ENCODE peak calls at places on chromosomes 16 and 17, in nine cellular contexts. One of them, this sample, is unnamed.
A peak's percentile ranks its signal among the peaks of the same experiment; 100 is the strongest.

GRCh38 chr17:21066394-21066793 is 23.6 kb upstream of the USP22 start:
- DNase-seq in small intestine: no peak
- DNase-seq in AG04450: no peak
- DNase-seq in Karpas-422: no peak
- DNase-seq in left ventricle myocardium inferior: no peak
- DNase-seq in BJ: no peak
- DNase-seq in lower leg skin: no peak
- DNase-seq in cardiac fibroblast: no peak
- DNase-seq in right atrium auricular region: no peak
- DNase-seq in this sample: no peak

GRCh38 chr16:3143598-3144330 is 8.9 kb downstream of the ZNF213 start:
- DNase-seq in small intestine: peak; percentile 91
- DNase-seq in AG04450: no peak
- DNase-seq in Karpas-422: no peak
- DNase-seq in left ventricle myocardium inferior: peak; percentile 68
- DNase-seq in BJ: no peak
- DNase-seq in lower leg skin: no peak
- DNase-seq in cardiac fibroblast: no peak
- DNase-seq in right atrium auricular region: no peak
- DNase-seq in this sample: peak; percentile 81

GRCh38 chr17:79100405-79100804 is 25.8 kb downstream of the ENGASE start:
- DNase-seq in small intestine: no peak
- DNase-seq in AG04450: no peak
- DNase-seq in Karpas-422: no peak
- DNase-seq in left ventricle myocardium inferior: no peak
- DNase-seq in BJ: no peak
- DNase-seq in lower leg skin: no peak
- DNase-seq in cardiac fibroblast: no peak
- DNase-seq in right atrium auricular region: no peak
- DNase-seq in this sample: no peak

GRCh38 chr17:65122836-65123756 is 14.1 kb upstream of the RGS9 start:
- DNase-seq in small intestine: peak; percentile 86
- DNase-seq in AG04450: peak; percentile 76
- DNase-seq in Karpas-422: peak; percentile 96
- DNase-seq in left ventricle myocardium inferior: peak; percentile 82
- DNase-seq in BJ: peak; percentile 33
- DNase-seq in lower leg skin: peak; percentile 96
- DNase-seq in cardiac fibroblast: peak; percentile 93
- DNase-seq in right atrium auricular region: peak; percentile 85
- DNase-seq in this sample: peak; percentile 84

GRCh38 chr17:45425125-45425983 is 7.3 kb downstream of the ARHGAP27 start:
- DNase-seq in small intestine: peak; percentile 99
- DNase-seq in AG04450: peak; percentile 50
- DNase-seq in Karpas-422: peak; percentile 55
- DNase-seq in left ventricle myocardium inferior: peak; percentile 61
- DNase-seq in BJ: no peak
- DNase-seq in lower leg skin: no peak
- DNase-seq in cardiac fibroblast: peak; percentile 62
- DNase-seq in right atrium auricular region: no peak
- DNase-seq in this sample: no peak

GRCh38 chr17:43367588-43368242 is 31.1 kb upstream of the ARL4D start:
- DNase-seq in small intestine: no peak
- DNase-seq in AG04450: peak; percentile 97
- DNase-seq in Karpas-422: peak; percentile 91
- DNase-seq in left ventricle myocardium inferior: no peak
- DNase-seq in BJ: peak; percentile 51
- DNase-seq in lower leg skin: no peak
- DNase-seq in cardiac fibroblast: peak; percentile 94
- DNase-seq in right atrium auricular region: no peak
- DNase-seq in this sample: no peak

GRCh38 chr16:15533386-15533785 is 99.0 kb downstream of the BMERB1 start:
- DNase-seq in small intestine: no peak
- DNase-seq in AG04450: no peak
- DNase-seq in Karpas-422: no peak
- DNase-seq in left ventricle myocardium inferior: no peak
- DNase-seq in BJ: no peak
- DNase-seq in lower leg skin: no peak
- DNase-seq in cardiac fibroblast: no peak
- DNase-seq in right atrium auricular region: no peak
- DNase-seq in this sample: no peak

GRCh38 chr17:1515640-1516402 is 591 bp downstream of the INPP5K start:
- DNase-seq in small intestine: peak; percentile 90
- DNase-seq in AG04450: peak; percentile 81
- DNase-seq in Karpas-422: peak; percentile 81
- DNase-seq in left ventricle myocardium inferior: no peak
- DNase-seq in BJ: peak; percentile 57
- DNase-seq in lower leg skin: no peak
- DNase-seq in cardiac fibroblast: peak; percentile 93
- DNase-seq in right atrium auricular region: peak; percentile 81
- DNase-seq in this sample: no peak

GRCh38 chr16:27179500-27180072 is 23.7 kb upstream of the KDM8 start:
- DNase-seq in small intestine: peak; percentile 85
- DNase-seq in AG04450: no peak
- DNase-seq in Karpas-422: peak; percentile 94
- DNase-seq in left ventricle myocardium inferior: peak; percentile 89
- DNase-seq in BJ: no peak
- DNase-seq in lower leg skin: peak; percentile 97
- DNase-seq in cardiac fibroblast: peak; percentile 82
- DNase-seq in right atrium auricular region: peak; percentile 92
- DNase-seq in this sample: peak; percentile 96

GRCh38 chr16:64808474-64808873 is 313.4 kb downstream of the CDH11 start:
- DNase-seq in small intestine: no peak
- DNase-seq in AG04450: no peak
- DNase-seq in Karpas-422: no peak
- DNase-seq in left ventricle myocardium inferior: no peak
- DNase-seq in BJ: no peak
- DNase-seq in lower leg skin: no peak
- DNase-seq in cardiac fibroblast: no peak
- DNase-seq in right atrium auricular region: no peak
- DNase-seq in this sample: no peak

GRCh38 chr17:57944796-57945362 is 10.3 kb downstream of the CUEDC1 start:
- DNase-seq in small intestine: no peak
- DNase-seq in AG04450: no peak
- DNase-seq in Karpas-422: no peak
- DNase-seq in left ventricle myocardium inferior: no peak
- DNase-seq in BJ: no peak
- DNase-seq in lower leg skin: no peak
- DNase-seq in cardiac fibroblast: no peak
- DNase-seq in right atrium auricular region: no peak
- DNase-seq in this sample: no peak

GRCh38 chr16:50323335-50324011 is 45.3 kb downstream of the BRD7 start:
- DNase-seq in small intestine: peak; percentile 16
- DNase-seq in AG04450: no peak
- DNase-seq in Karpas-422: no peak
- DNase-seq in left ventricle myocardium inferior: no peak
- DNase-seq in BJ: peak; percentile 9
- DNase-seq in lower leg skin: no peak
- DNase-seq in cardiac fibroblast: peak; percentile 61
- DNase-seq in right atrium auricular region: no peak
- DNase-seq in this sample: no peak

GRCh38 chr16:28067604-28068382 is 4.3 kb upstream of the GSG1L start:
- DNase-seq in small intestine: no peak
- DNase-seq in AG04450: no peak
- DNase-seq in Karpas-422: no peak
- DNase-seq in left ventricle myocardium inferior: no peak
- DNase-seq in BJ: peak; percentile 17
- DNase-seq in lower leg skin: no peak
- DNase-seq in cardiac fibroblast: peak; percentile 72
- DNase-seq in right atrium auricular region: no peak
- DNase-seq in this sample: peak; percentile 65

DNA sequence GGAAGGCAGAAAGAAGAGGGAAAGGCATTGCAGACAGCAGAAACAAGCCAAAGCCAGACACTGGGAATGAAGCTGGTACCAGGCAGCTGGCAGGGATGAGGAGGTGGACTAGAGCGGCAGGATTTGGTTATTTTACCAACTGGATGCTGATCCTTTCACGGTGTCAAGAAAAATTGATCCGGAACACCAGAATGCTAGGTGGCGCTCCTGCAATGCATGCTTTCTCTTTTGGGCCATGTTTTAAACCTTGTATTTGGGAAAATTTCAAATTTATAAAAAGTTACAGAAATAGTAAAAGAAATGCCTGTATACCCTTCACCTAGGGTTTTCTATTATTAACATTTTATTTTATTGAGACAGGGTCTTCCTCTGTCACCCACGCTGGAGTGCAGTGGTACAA is 224.7 kb downstream of the SOX9 start:
- DNase-seq in small intestine: no peak
- DNase-seq in AG04450: no peak
- DNase-seq in Karpas-422: no peak
- DNase-seq in left ventricle myocardium inferior: no peak
- DNase-seq in BJ: no peak
- DNase-seq in lower leg skin: no peak
- DNase-seq in cardiac fibroblast: no peak
- DNase-seq in right atrium auricular region: no peak
- DNase-seq in this sample: no peak
- H3K4me3 ChIP-seq in small intestine: no peak overlapping the region
- H3K4me3 ChIP-seq in AG04450: no peak overlapping the region
- H3K4me3 ChIP-seq in Karpas-422: no peak overlapping the region
- H3K4me3 ChIP-seq in left ventricle myocardium inferior: no peak overlapping the region
- H3K4me3 ChIP-seq in BJ: no peak overlapping the region
- H3K4me3 ChIP-seq in lower leg skin: no peak overlapping the region
- H3K4me3 ChIP-seq in cardiac fibroblast: no peak overlapping the region
- H3K4me3 ChIP-seq in right atrium auricular region: no peak overlapping the region
- H3K4me3 ChIP-seq in this sample: no peak overlapping the region

GRCh38 chr17:59786213-59786535 is 78.7 kb downstream of the VMP1 start:
- DNase-seq in small intestine: no peak
- DNase-seq in AG04450: no peak
- DNase-seq in Karpas-422: no peak
- DNase-seq in left ventricle myocardium inferior: no peak
- DNase-seq in BJ: no peak
- DNase-seq in lower leg skin: no peak
- DNase-seq in cardiac fibroblast: no peak
- DNase-seq in right atrium auricular region: no peak
- DNase-seq in this sample: no peak
- H3K4me3 ChIP-seq in small intestine: no peak overlapping the region
- H3K4me3 ChIP-seq in AG04450: peak overlapping the region; percentile 11
- H3K4me3 ChIP-seq in Karpas-422: peak overlapping the region; percentile 29
- H3K4me3 ChIP-seq in left ventricle myocardium inferior: peak overlapping the region; percentile 19
- H3K4me3 ChIP-seq in BJ: no peak overlapping the region
- H3K4me3 ChIP-seq in lower leg skin: no peak overlapping the region
- H3K4me3 ChIP-seq in cardiac fibroblast: no peak overlapping the region
- H3K4me3 ChIP-seq in right atrium auricular region: no peak overlapping the region
- H3K4me3 ChIP-seq in this sample: no peak overlapping the region

GRCh38 chr16:89505204-89506112 is 2.7 kb upstream of the SPG7 start:
- DNase-seq in small intestine: peak; percentile 100
- DNase-seq in AG04450: peak; percentile 77
- DNase-seq in Karpas-422: peak; percentile 89
- DNase-seq in left ventricle myocardium inferior: peak; percentile 88
- DNase-seq in BJ: no peak
- DNase-seq in lower leg skin: peak; percentile 97
- DNase-seq in cardiac fibroblast: peak; percentile 97
- DNase-seq in right atrium auricular region: peak; percentile 96
- DNase-seq in this sample: peak; percentile 93
- H3K4me3 ChIP-seq in small intestine: no peak overlapping the region
- H3K4me3 ChIP-seq in AG04450: no peak overlapping the region
- H3K4me3 ChIP-seq in Karpas-422: peak overlapping the region; percentile 35
- H3K4me3 ChIP-seq in left ventricle myocardium inferior: peak overlapping the region; percentile 98
- H3K4me3 ChIP-seq in BJ: no peak overlapping the region
- H3K4me3 ChIP-seq in lower leg skin: no peak overlapping the region
- H3K4me3 ChIP-seq in cardiac fibroblast: no peak overlapping the region
- H3K4me3 ChIP-seq in right atrium auricular region: peak overlapping the region; percentile 8
- H3K4me3 ChIP-seq in this sample: no peak overlapping the region

GRCh38 chr16:11257131-11257938 is 1.3 kb upstream of the SOCS1 start:
- DNase-seq in small intestine: peak; percentile 88
- DNase-seq in AG04450: no peak
- DNase-seq in Karpas-422: peak; percentile 83
- DNase-seq in left ventricle myocardium inferior: peak; percentile 79
- DNase-seq in BJ: no peak
- DNase-seq in lower leg skin: peak; percentile 95
- DNase-seq in cardiac fibroblast: peak; percentile 90
- DNase-seq in right atrium auricular region: peak; percentile 78
- DNase-seq in this sample: peak; percentile 83

GRCh38 chr16:11258553-11259287 is 2.7 kb upstream of the SOCS1 start:
- DNase-seq in small intestine: peak; percentile 79
- DNase-seq in AG04450: no peak
- DNase-seq in Karpas-422: no peak
- DNase-seq in left ventricle myocardium inferior: peak; percentile 74
- DNase-seq in BJ: no peak
- DNase-seq in lower leg skin: peak; percentile 92
- DNase-seq in cardiac fibroblast: peak; percentile 6
- DNase-seq in right atrium auricular region: peak; percentile 67
- DNase-seq in this sample: peak; percentile 80

GRCh38 chr16:11260596-11260966 is 4.6 kb upstream of the SOCS1 start:
- DNase-seq in small intestine: no peak
- DNase-seq in AG04450: no peak
- DNase-seq in Karpas-422: no peak
- DNase-seq in left ventricle myocardium inferior: no peak
- DNase-seq in BJ: no peak
- DNase-seq in lower leg skin: no peak
- DNase-seq in cardiac fibroblast: no peak
- DNase-seq in right atrium auricular region: no peak
- DNase-seq in this sample: no peak

GRCh38 chr16:11259655-11260595 is 3.9 kb upstream of the SOCS1 start:
- DNase-seq in small intestine: no peak
- DNase-seq in AG04450: no peak
- DNase-seq in Karpas-422: no peak
- DNase-seq in left ventricle myocardium inferior: no peak
- DNase-seq in BJ: no peak
- DNase-seq in lower leg skin: peak; percentile 68
- DNase-seq in cardiac fibroblast: no peak
- DNase-seq in right atrium auricular region: no peak
- DNase-seq in this sample: no peak

DNA sequence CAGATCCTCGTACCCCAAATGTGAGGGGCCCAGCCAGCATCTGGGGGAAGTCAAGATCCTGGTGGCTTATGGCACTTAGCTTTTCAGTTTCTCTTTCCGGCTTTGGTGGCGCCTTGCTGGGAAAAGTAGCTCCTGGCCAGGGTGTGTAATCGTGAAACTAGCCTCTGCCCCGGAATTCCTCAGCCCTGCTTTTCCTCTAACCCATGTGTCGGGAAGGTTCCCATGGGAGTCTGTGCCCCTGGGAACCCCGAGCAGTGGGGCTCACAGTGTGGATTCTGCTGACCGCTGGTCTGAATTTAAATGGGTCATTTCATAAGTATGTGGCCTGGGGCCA is 3.3 kb upstream of the SOCS1 start:
- DNase-seq in small intestine: no peak
- DNase-seq in AG04450: no peak
- DNase-seq in Karpas-422: no peak
- DNase-seq in left ventricle myocardium inferior: no peak
- DNase-seq in BJ: no peak
- DNase-seq in lower leg skin: no peak
- DNase-seq in cardiac fibroblast: no peak
- DNase-seq in right atrium auricular region: no peak
- DNase-seq in this sample: no peak
- H3K4me3 ChIP-seq in small intestine: no peak overlapping the region
- H3K4me3 ChIP-seq in AG04450: no peak overlapping the region
- H3K4me3 ChIP-seq in Karpas-422: no peak overlapping the region
- H3K4me3 ChIP-seq in left ventricle myocardium inferior: peak overlapping the region; percentile 43
- H3K4me3 ChIP-seq in BJ: no peak overlapping the region
- H3K4me3 ChIP-seq in lower leg skin: no peak overlapping the region
- H3K4me3 ChIP-seq in cardiac fibroblast: no peak overlapping the region
- H3K4me3 ChIP-seq in right atrium auricular region: peak overlapping the region; percentile 25
- H3K4me3 ChIP-seq in this sample: no peak overlapping the region

GRCh38 chr17:81228834-81229665 is 6.3 kb upstream of the CEP131 start:
- DNase-seq in small intestine: no peak
- DNase-seq in AG04450: no peak
- DNase-seq in Karpas-422: no peak
- DNase-seq in left ventricle myocardium inferior: no peak
- DNase-seq in BJ: no peak
- DNase-seq in lower leg skin: no peak
- DNase-seq in cardiac fibroblast: no peak
- DNase-seq in right atrium auricular region: no peak
- DNase-seq in this sample: peak; percentile 54
- H3K4me3 ChIP-seq in small intestine: no peak overlapping the region
- H3K4me3 ChIP-seq in AG04450: no peak overlapping the region
- H3K4me3 ChIP-seq in Karpas-422: no peak overlapping the region
- H3K4me3 ChIP-seq in left ventricle myocardium inferior: no peak overlapping the region
- H3K4me3 ChIP-seq in BJ: no peak overlapping the region
- H3K4me3 ChIP-seq in lower leg skin: no peak overlapping the region
- H3K4me3 ChIP-seq in cardiac fibroblast: no peak overlapping the region
- H3K4me3 ChIP-seq in right atrium auricular region: no peak overlapping the region
- H3K4me3 ChIP-seq in this sample: no peak overlapping the region

This sample was measured in right cardiac atrium.